ENCODE peak calls at places on chromosomes 4 and X, in ten cellular contexts. One of them, this sample, is unnamed.
A peak's percentile ranks its signal among the peaks of the same experiment; 100 is the strongest.

GRCh38 chr4:101753702-101754101 is 36.8 kb upstream of the BANK1 start:
- DNase-seq in HFFc6: no peak
- DNase-seq in amniotic stem cell: peak; percentile 10
- DNase-seq in GM12891: no peak
- DNase-seq in Panc1: no peak
- DNase-seq in heart right ventricle: no peak
- DNase-seq in stimulated activated CD8-positive, alpha-beta memory T cell treated with anti-CD3 and anti-CD28 coated beads, Interleukin-4, amount 100 ng/mL, for 24 hours: no peak
- DNase-seq in Kasumi-1: no peak
- DNase-seq in NCI-H345: no peak
- DNase-seq in AG08395: no peak
- DNase-seq in this sample: no peak

GRCh38 chr4:186651624-186652023 is 72.0 kb downstream of the FAT1 start:
- DNase-seq in HFFc6: no peak
- DNase-seq in amniotic stem cell: no peak
- DNase-seq in GM12891: no peak
- DNase-seq in Panc1: no peak
- DNase-seq in heart right ventricle: peak; percentile 86
- DNase-seq in stimulated activated CD8-positive, alpha-beta memory T cell treated with anti-CD3 and anti-CD28 coated beads, Interleukin-4, amount 100 ng/mL, for 24 hours: no peak
- DNase-seq in Kasumi-1: no peak
- DNase-seq in NCI-H345: peak; percentile 90
- DNase-seq in AG08395: no peak
- DNase-seq in this sample: no peak

GRCh38 chr4:6589444-6589843 is 14.5 kb downstream of the MAN2B2 start:
- DNase-seq in HFFc6: no peak
- DNase-seq in amniotic stem cell: no peak
- DNase-seq in GM12891: no peak
- DNase-seq in Panc1: no peak
- DNase-seq in heart right ventricle: no peak
- DNase-seq in stimulated activated CD8-positive, alpha-beta memory T cell treated with anti-CD3 and anti-CD28 coated beads, Interleukin-4, amount 100 ng/mL, for 24 hours: no peak
- DNase-seq in Kasumi-1: no peak
- DNase-seq in NCI-H345: no peak
- DNase-seq in AG08395: no peak
- DNase-seq in this sample: no peak

GRCh38 chr4:153156263-153156662 is 48.0 kb upstream of the TRIM2 start:
- DNase-seq in HFFc6: no peak
- DNase-seq in amniotic stem cell: no peak
- DNase-seq in GM12891: no peak
- DNase-seq in Panc1: no peak
- DNase-seq in heart right ventricle: no peak
- DNase-seq in stimulated activated CD8-positive, alpha-beta memory T cell treated with anti-CD3 and anti-CD28 coated beads, Interleukin-4, amount 100 ng/mL, for 24 hours: no peak
- DNase-seq in Kasumi-1: peak; percentile 92
- DNase-seq in NCI-H345: no peak
- DNase-seq in AG08395: no peak
- DNase-seq in this sample: no peak

GRCh38 chr4:47669946-47670345 is 167.9 kb downstream of the CORIN start:
- DNase-seq in HFFc6: no peak
- DNase-seq in amniotic stem cell: no peak
- DNase-seq in GM12891: no peak
- DNase-seq in Panc1: no peak
- DNase-seq in heart right ventricle: no peak
- DNase-seq in stimulated activated CD8-positive, alpha-beta memory T cell treated with anti-CD3 and anti-CD28 coated beads, Interleukin-4, amount 100 ng/mL, for 24 hours: no peak
- DNase-seq in Kasumi-1: no peak
- DNase-seq in NCI-H345: peak; percentile 58
- DNase-seq in AG08395: no peak
- DNase-seq in this sample: no peak

GRCh38 chrX:110046971-110047370 is 44.1 kb downstream of the TMEM164 start:
- DNase-seq in HFFc6: no peak
- DNase-seq in amniotic stem cell: no peak
- DNase-seq in GM12891: no peak
- DNase-seq in Panc1: no peak
- DNase-seq in heart right ventricle: no peak
- DNase-seq in stimulated activated CD8-positive, alpha-beta memory T cell treated with anti-CD3 and anti-CD28 coated beads, Interleukin-4, amount 100 ng/mL, for 24 hours: no peak
- DNase-seq in Kasumi-1: no peak
- DNase-seq in NCI-H345: no peak
- DNase-seq in AG08395: no peak
- DNase-seq in this sample: no peak

GRCh38 chr4:170259631-170260153 is 169.9 kb upstream of the AADAT start:
- DNase-seq in HFFc6: peak; percentile 68
- DNase-seq in amniotic stem cell: peak; percentile 95
- DNase-seq in GM12891: peak; percentile 9
- DNase-seq in Panc1: peak; percentile 70
- DNase-seq in heart right ventricle: peak; percentile 40
- DNase-seq in stimulated activated CD8-positive, alpha-beta memory T cell treated with anti-CD3 and anti-CD28 coated beads, Interleukin-4, amount 100 ng/mL, for 24 hours: peak; percentile 1
- DNase-seq in Kasumi-1: peak; percentile 94
- DNase-seq in NCI-H345: peak; percentile 84
- DNase-seq in AG08395: peak; percentile 58
- DNase-seq in this sample: peak; percentile 39

GRCh38 chr4:89727236-89727635 is 109.7 kb downstream of the SNCA start:
- DNase-seq in HFFc6: no peak
- DNase-seq in amniotic stem cell: no peak
- DNase-seq in GM12891: no peak
- DNase-seq in Panc1: no peak
- DNase-seq in heart right ventricle: no peak
- DNase-seq in stimulated activated CD8-positive, alpha-beta memory T cell treated with anti-CD3 and anti-CD28 coated beads, Interleukin-4, amount 100 ng/mL, for 24 hours: no peak
- DNase-seq in Kasumi-1: no peak
- DNase-seq in NCI-H345: no peak
- DNase-seq in AG08395: no peak
- DNase-seq in this sample: no peak

GRCh38 chr4:163610642-163611041 is 116.2 kb downstream of the TMA16 start:
- DNase-seq in HFFc6: no peak
- DNase-seq in amniotic stem cell: no peak
- DNase-seq in GM12891: no peak
- DNase-seq in Panc1: no peak
- DNase-seq in heart right ventricle: no peak
- DNase-seq in stimulated activated CD8-positive, alpha-beta memory T cell treated with anti-CD3 and anti-CD28 coated beads, Interleukin-4, amount 100 ng/mL, for 24 hours: no peak
- DNase-seq in Kasumi-1: no peak
- DNase-seq in NCI-H345: no peak
- DNase-seq in AG08395: no peak
- DNase-seq in this sample: no peak

GRCh38 chr4:183638436-183638835 is 20.5 kb downstream of the RWDD4 start:
- DNase-seq in HFFc6: peak; percentile 75
- DNase-seq in amniotic stem cell: peak; percentile 45
- DNase-seq in GM12891: no peak
- DNase-seq in Panc1: no peak
- DNase-seq in heart right ventricle: no peak
- DNase-seq in stimulated activated CD8-positive, alpha-beta memory T cell treated with anti-CD3 and anti-CD28 coated beads, Interleukin-4, amount 100 ng/mL, for 24 hours: no peak
- DNase-seq in Kasumi-1: no peak
- DNase-seq in NCI-H345: no peak
- DNase-seq in AG08395: peak; percentile 39
- DNase-seq in this sample: no peak

GRCh38 chr4:2253160-2254084 is 8.5 kb downstream of the MXD4 start:
- DNase-seq in HFFc6: no peak
- DNase-seq in amniotic stem cell: no peak
- DNase-seq in GM12891: peak; percentile 14
- DNase-seq in Panc1: no peak
- DNase-seq in heart right ventricle: peak; percentile 3
- DNase-seq in stimulated activated CD8-positive, alpha-beta memory T cell treated with anti-CD3 and anti-CD28 coated beads, Interleukin-4, amount 100 ng/mL, for 24 hours: no peak
- DNase-seq in Kasumi-1: no peak
- DNase-seq in NCI-H345: no peak
- DNase-seq in AG08395: no peak
- DNase-seq in this sample: no peak

GRCh38 chr4:76987153-76987562 is 37.6 kb downstream of the SEPTIN11 start:
- DNase-seq in HFFc6: peak; percentile 95
- DNase-seq in amniotic stem cell: peak; percentile 96
- DNase-seq in GM12891: no peak
- DNase-seq in Panc1: no peak
- DNase-seq in heart right ventricle: peak; percentile 28
- DNase-seq in stimulated activated CD8-positive, alpha-beta memory T cell treated with anti-CD3 and anti-CD28 coated beads, Interleukin-4, amount 100 ng/mL, for 24 hours: no peak
- DNase-seq in Kasumi-1: no peak
- DNase-seq in NCI-H345: no peak
- DNase-seq in AG08395: peak; percentile 73
- DNase-seq in this sample: no peak

GRCh38 chr4:125432078-125432477 is 117.3 kb downstream of the FAT4 start:
- DNase-seq in HFFc6: peak; percentile 12
- DNase-seq in amniotic stem cell: no peak
- DNase-seq in GM12891: no peak
- DNase-seq in Panc1: no peak
- DNase-seq in heart right ventricle: no peak
- DNase-seq in stimulated activated CD8-positive, alpha-beta memory T cell treated with anti-CD3 and anti-CD28 coated beads, Interleukin-4, amount 100 ng/mL, for 24 hours: no peak
- DNase-seq in Kasumi-1: no peak
- DNase-seq in NCI-H345: no peak
- DNase-seq in AG08395: peak; percentile 4
- DNase-seq in this sample: no peak

GRCh38 chrX:118565853-118566252 is 70.2 kb downstream of the DOCK11 start:
- DNase-seq in HFFc6: no peak
- DNase-seq in amniotic stem cell: no peak
- DNase-seq in GM12891: no peak
- DNase-seq in Panc1: no peak
- DNase-seq in heart right ventricle: no peak
- DNase-seq in stimulated activated CD8-positive, alpha-beta memory T cell treated with anti-CD3 and anti-CD28 coated beads, Interleukin-4, amount 100 ng/mL, for 24 hours: no peak
- DNase-seq in Kasumi-1: no peak
- DNase-seq in NCI-H345: no peak
- DNase-seq in AG08395: no peak
- DNase-seq in this sample: no peak

GRCh38 chrX:17086317-17086716 is 139.9 kb downstream of the REPS2 start:
- DNase-seq in HFFc6: no peak
- DNase-seq in amniotic stem cell: no peak
- DNase-seq in GM12891: no peak
- DNase-seq in Panc1: no peak
- DNase-seq in heart right ventricle: no peak
- DNase-seq in stimulated activated CD8-positive, alpha-beta memory T cell treated with anti-CD3 and anti-CD28 coated beads, Interleukin-4, amount 100 ng/mL, for 24 hours: no peak
- DNase-seq in Kasumi-1: no peak
- DNase-seq in NCI-H345: no peak
- DNase-seq in AG08395: no peak
- DNase-seq in this sample: no peak

GRCh38 chrX:151039351-151039750 is 56.2 kb downstream of the HMGB3 start:
- DNase-seq in HFFc6: no peak
- DNase-seq in amniotic stem cell: no peak
- DNase-seq in GM12891: no peak
- DNase-seq in Panc1: no peak
- DNase-seq in heart right ventricle: no peak
- DNase-seq in stimulated activated CD8-positive, alpha-beta memory T cell treated with anti-CD3 and anti-CD28 coated beads, Interleukin-4, amount 100 ng/mL, for 24 hours: no peak
- DNase-seq in Kasumi-1: no peak
- DNase-seq in NCI-H345: no peak
- DNase-seq in AG08395: no peak
- DNase-seq in this sample: no peak

GRCh38 chr4:150518559-150518958 is 63.4 kb upstream of the MAB21L2 start:
- DNase-seq in HFFc6: peak; percentile 47
- DNase-seq in amniotic stem cell: no peak
- DNase-seq in GM12891: no peak
- DNase-seq in Panc1: peak; percentile 39
- DNase-seq in heart right ventricle: no peak
- DNase-seq in stimulated activated CD8-positive, alpha-beta memory T cell treated with anti-CD3 and anti-CD28 coated beads, Interleukin-4, amount 100 ng/mL, for 24 hours: no peak
- DNase-seq in Kasumi-1: no peak
- DNase-seq in NCI-H345: no peak
- DNase-seq in AG08395: peak; percentile 28
- DNase-seq in this sample: no peak

GRCh38 chr4:55016131-55016530 is 109.3 kb downstream of the KDR start:
- DNase-seq in HFFc6: no peak
- DNase-seq in amniotic stem cell: no peak
- DNase-seq in GM12891: no peak
- DNase-seq in Panc1: no peak
- DNase-seq in heart right ventricle: no peak
- DNase-seq in stimulated activated CD8-positive, alpha-beta memory T cell treated with anti-CD3 and anti-CD28 coated beads, Interleukin-4, amount 100 ng/mL, for 24 hours: no peak
- DNase-seq in Kasumi-1: no peak
- DNase-seq in NCI-H345: no peak
- DNase-seq in AG08395: no peak
- DNase-seq in this sample: no peak

GRCh38 chr4:85607624-85608023 is 132.7 kb downstream of the ARHGAP24 start:
- DNase-seq in HFFc6: no peak
- DNase-seq in amniotic stem cell: no peak
- DNase-seq in GM12891: no peak
- DNase-seq in Panc1: no peak
- DNase-seq in heart right ventricle: no peak
- DNase-seq in stimulated activated CD8-positive, alpha-beta memory T cell treated with anti-CD3 and anti-CD28 coated beads, Interleukin-4, amount 100 ng/mL, for 24 hours: no peak
- DNase-seq in Kasumi-1: no peak
- DNase-seq in NCI-H345: peak; percentile 58
- DNase-seq in AG08395: no peak
- DNase-seq in this sample: no peak

GRCh38 chrX:40996886-40997530 is 88.2 kb upstream of the USP9X start:
- DNase-seq in HFFc6: peak; percentile 32
- DNase-seq in amniotic stem cell: peak; percentile 14
- DNase-seq in GM12891: no peak
- DNase-seq in Panc1: no peak
- DNase-seq in heart right ventricle: peak; percentile 4
- DNase-seq in stimulated activated CD8-positive, alpha-beta memory T cell treated with anti-CD3 and anti-CD28 coated beads, Interleukin-4, amount 100 ng/mL, for 24 hours: no peak
- DNase-seq in Kasumi-1: peak; percentile 89
- DNase-seq in NCI-H345: no peak
- DNase-seq in AG08395: peak; percentile 38
- DNase-seq in this sample: no peak

GRCh38 chr4:158945529-158946108 is 157.3 kb upstream of the RAPGEF2 start:
- DNase-seq in HFFc6: no peak
- DNase-seq in amniotic stem cell: no peak
- DNase-seq in GM12891: no peak
- DNase-seq in Panc1: no peak
- DNase-seq in heart right ventricle: no peak
- DNase-seq in stimulated activated CD8-positive, alpha-beta memory T cell treated with anti-CD3 and anti-CD28 coated beads, Interleukin-4, amount 100 ng/mL, for 24 hours: no peak
- DNase-seq in Kasumi-1: no peak
- DNase-seq in NCI-H345: no peak
- DNase-seq in AG08395: no peak
- DNase-seq in this sample: no peak

GRCh38 chr4:81723044-81723884 is 251.6 kb upstream of the RASGEF1B start:
- DNase-seq in HFFc6: no peak
- DNase-seq in amniotic stem cell: no peak
- DNase-seq in GM12891: no peak
- DNase-seq in Panc1: no peak
- DNase-seq in heart right ventricle: no peak
- DNase-seq in stimulated activated CD8-positive, alpha-beta memory T cell treated with anti-CD3 and anti-CD28 coated beads, Interleukin-4, amount 100 ng/mL, for 24 hours: no peak
- DNase-seq in Kasumi-1: no peak
- DNase-seq in NCI-H345: no peak
- DNase-seq in AG08395: no peak
- DNase-seq in this sample: no peak

This sample was measured in activated naive CD8-positive, alpha-beta T cell treated with anti-CD3 and anti-CD28 coated beads, Interleukin-2, amount 10 ng/mL, durations not matched to agents 7 days and 5 days.